ENCODE peak calls at places on chromosome 10, in seven cellular contexts. One of them, this sample, is unnamed.

GRCh38 chr10:132163278-132163765 is 23.4 kb upstream of the DPYSL4 start:
- DNase-seq in non-pigmented ciliary epithelial cell: no peak
- DNase-seq in RCC 7860: peak; percentile 30
- DNase-seq in Kasumi-1: no peak
- DNase-seq in activated CD8-positive, alpha-beta T cell treated with anti-CD3 and anti-CD28 coated beads for 36 hours: peak; percentile 83
- DNase-seq in body of pancreas: peak; percentile 64
- DNase-seq in NCI-H774: peak; percentile 80
- DNase-seq in this sample: no peak

GRCh38 chr10:131947631-131948347 is 33.9 kb downstream of the BNIP3 start:
- DNase-seq in body of pancreas: no peak
- DNase-seq in NCI-H774: no peak
- DNase-seq in activated CD8-positive, alpha-beta T cell treated with anti-CD3 and anti-CD28 coated beads for 36 hours: no peak
- DNase-seq in non-pigmented ciliary epithelial cell: peak; percentile 60
- DNase-seq in Kasumi-1: peak; percentile 41
- DNase-seq in RCC 7860: peak; percentile 63
- DNase-seq in this sample: peak; percentile 13

GRCh38 chr10:23530079-23530478 is 91.2 kb downstream of the OTUD1 start:
- DNase-seq in NCI-H774: no peak
- DNase-seq in Kasumi-1: peak; percentile 75
- DNase-seq in activated CD8-positive, alpha-beta T cell treated with anti-CD3 and anti-CD28 coated beads for 36 hours: no peak
- DNase-seq in body of pancreas: no peak
- DNase-seq in RCC 7860: peak; percentile 23
- DNase-seq in non-pigmented ciliary epithelial cell: no peak
- DNase-seq in this sample: no peak

GRCh38 chr10:15817407-15818046 is 42.8 kb downstream of the MINDY3 start:
- DNase-seq in non-pigmented ciliary epithelial cell: no peak
- DNase-seq in RCC 7860: no peak
- DNase-seq in NCI-H774: no peak
- DNase-seq in activated CD8-positive, alpha-beta T cell treated with anti-CD3 and anti-CD28 coated beads for 36 hours: no peak
- DNase-seq in Kasumi-1: no peak
- DNase-seq in body of pancreas: no peak
- DNase-seq in this sample: no peak

GRCh38 chr10:101783736-101784118 is 481 bp upstream of the NPM3 start:
- DNase-seq in body of pancreas: no peak
- DNase-seq in non-pigmented ciliary epithelial cell: no peak
- DNase-seq in Kasumi-1: no peak
- DNase-seq in NCI-H774: no peak
- DNase-seq in RCC 7860: no peak
- DNase-seq in activated CD8-positive, alpha-beta T cell treated with anti-CD3 and anti-CD28 coated beads for 36 hours: no peak
- DNase-seq in this sample: no peak

GRCh38 chr10:63156236-63156635 is 23.1 kb downstream of the NRBF2 start:
- DNase-seq in non-pigmented ciliary epithelial cell: no peak
- DNase-seq in NCI-H774: no peak
- DNase-seq in Kasumi-1: no peak
- DNase-seq in activated CD8-positive, alpha-beta T cell treated with anti-CD3 and anti-CD28 coated beads for 36 hours: no peak
- DNase-seq in body of pancreas: no peak
- DNase-seq in RCC 7860: no peak
- DNase-seq in this sample: peak; percentile 52

GRCh38 chr10:48748573-48748972 is 63.9 kb downstream of the WDFY4 start:
- DNase-seq in activated CD8-positive, alpha-beta T cell treated with anti-CD3 and anti-CD28 coated beads for 36 hours: no peak
- DNase-seq in body of pancreas: no peak
- DNase-seq in non-pigmented ciliary epithelial cell: no peak
- DNase-seq in RCC 7860: no peak
- DNase-seq in NCI-H774: no peak
- DNase-seq in Kasumi-1: no peak
- DNase-seq in this sample: no peak

GRCh38 chr10:112967200-112967599 is 17.2 kb downstream of the TCF7L2 start:
- DNase-seq in body of pancreas: no peak
- DNase-seq in RCC 7860: peak; percentile 70
- DNase-seq in Kasumi-1: no peak
- DNase-seq in activated CD8-positive, alpha-beta T cell treated with anti-CD3 and anti-CD28 coated beads for 36 hours: no peak
- DNase-seq in non-pigmented ciliary epithelial cell: no peak
- DNase-seq in NCI-H774: no peak
- DNase-seq in this sample: no peak

GRCh38 chr10:48470893-48471805 is 133.7 kb downstream of the ARHGAP22 start:
- DNase-seq in NCI-H774: no peak
- DNase-seq in activated CD8-positive, alpha-beta T cell treated with anti-CD3 and anti-CD28 coated beads for 36 hours: no peak
- DNase-seq in Kasumi-1: no peak
- DNase-seq in body of pancreas: no peak
- DNase-seq in non-pigmented ciliary epithelial cell: peak; percentile 6
- DNase-seq in RCC 7860: peak; percentile 13
- DNase-seq in this sample: peak; percentile 3

GRCh38 chr10:33347227-33347626 is 12.8 kb upstream of the NRP1 start:
- DNase-seq in activated CD8-positive, alpha-beta T cell treated with anti-CD3 and anti-CD28 coated beads for 36 hours: no peak
- DNase-seq in RCC 7860: no peak
- DNase-seq in non-pigmented ciliary epithelial cell: no peak
- DNase-seq in body of pancreas: no peak
- DNase-seq in Kasumi-1: no peak
- DNase-seq in NCI-H774: no peak
- DNase-seq in this sample: no peak

GRCh38 chr10:102629661-102630614 is 14.3 kb upstream of the TRIM8 start:
- DNase-seq in RCC 7860: peak; percentile 99
- DNase-seq in NCI-H774: no peak
- DNase-seq in non-pigmented ciliary epithelial cell: peak; percentile 74
- DNase-seq in body of pancreas: no peak
- DNase-seq in Kasumi-1: no peak
- DNase-seq in activated CD8-positive, alpha-beta T cell treated with anti-CD3 and anti-CD28 coated beads for 36 hours: no peak
- DNase-seq in this sample: peak; percentile 55

GRCh38 chr10:125781374-125781773 is 5.8 kb upstream of the MMP21 start:
- DNase-seq in non-pigmented ciliary epithelial cell: no peak
- DNase-seq in Kasumi-1: no peak
- DNase-seq in body of pancreas: no peak
- DNase-seq in NCI-H774: no peak
- DNase-seq in activated CD8-positive, alpha-beta T cell treated with anti-CD3 and anti-CD28 coated beads for 36 hours: no peak
- DNase-seq in RCC 7860: no peak
- DNase-seq in this sample: no peak

GRCh38 chr10:86969421-86970041 is 1.2 kb downstream of the ADIRF start:
- DNase-seq in NCI-H774: no peak
- DNase-seq in non-pigmented ciliary epithelial cell: no peak
- DNase-seq in RCC 7860: no peak
- DNase-seq in activated CD8-positive, alpha-beta T cell treated with anti-CD3 and anti-CD28 coated beads for 36 hours: no peak
- DNase-seq in body of pancreas: no peak
- DNase-seq in Kasumi-1: no peak
- DNase-seq in this sample: no peak

GRCh38 chr10:43386549-43386948 is 15.1 kb downstream of the FXYD4 start:
- DNase-seq in NCI-H774: no peak
- DNase-seq in Kasumi-1: no peak
- DNase-seq in activated CD8-positive, alpha-beta T cell treated with anti-CD3 and anti-CD28 coated beads for 36 hours: no peak
- DNase-seq in non-pigmented ciliary epithelial cell: no peak
- DNase-seq in RCC 7860: no peak
- DNase-seq in body of pancreas: no peak
- DNase-seq in this sample: no peak

GRCh38 chr10:18659784-18660561 is 742 bp downstream of the ARL5B start:
- DNase-seq in NCI-H774: peak; percentile 45
- DNase-seq in Kasumi-1: peak; percentile 73
- DNase-seq in RCC 7860: peak; percentile 30
- DNase-seq in non-pigmented ciliary epithelial cell: no peak
- DNase-seq in activated CD8-positive, alpha-beta T cell treated with anti-CD3 and anti-CD28 coated beads for 36 hours: peak; percentile 15
- DNase-seq in body of pancreas: peak; percentile 79
- DNase-seq in this sample: no peak

GRCh38 chr10:42930516-42931205 is 146.2 kb upstream of the RET start:
- DNase-seq in RCC 7860: no peak
- DNase-seq in NCI-H774: no peak
- DNase-seq in body of pancreas: no peak
- DNase-seq in Kasumi-1: no peak
- DNase-seq in non-pigmented ciliary epithelial cell: no peak
- DNase-seq in activated CD8-positive, alpha-beta T cell treated with anti-CD3 and anti-CD28 coated beads for 36 hours: no peak
- DNase-seq in this sample: no peak

GRCh38 chr10:118682518-118682917 is 72.3 kb downstream of the CACUL1 start:
- DNase-seq in non-pigmented ciliary epithelial cell: no peak
- DNase-seq in activated CD8-positive, alpha-beta T cell treated with anti-CD3 and anti-CD28 coated beads for 36 hours: no peak
- DNase-seq in RCC 7860: no peak
- DNase-seq in body of pancreas: no peak
- DNase-seq in NCI-H774: no peak
- DNase-seq in Kasumi-1: no peak
- DNase-seq in this sample: no peak

GRCh38 chr10:101558671-101559595 is 29.1 kb downstream of the POLL start:
- DNase-seq in body of pancreas: no peak
- DNase-seq in NCI-H774: no peak
- DNase-seq in RCC 7860: no peak
- DNase-seq in non-pigmented ciliary epithelial cell: no peak
- DNase-seq in activated CD8-positive, alpha-beta T cell treated with anti-CD3 and anti-CD28 coated beads for 36 hours: no peak
- DNase-seq in Kasumi-1: no peak
- DNase-seq in this sample: no peak

GRCh38 chr10:49268185-49268584 is 30.8 kb upstream of the C10orf71 start:
- DNase-seq in body of pancreas: no peak
- DNase-seq in NCI-H774: no peak
- DNase-seq in Kasumi-1: no peak
- DNase-seq in RCC 7860: no peak
- DNase-seq in non-pigmented ciliary epithelial cell: no peak
- DNase-seq in activated CD8-positive, alpha-beta T cell treated with anti-CD3 and anti-CD28 coated beads for 36 hours: no peak
- DNase-seq in this sample: no peak

GRCh38 chr10:103053659-103054581 is 135.8 kb downstream of the CNNM2 start:
- DNase-seq in body of pancreas: peak; percentile 57
- DNase-seq in NCI-H774: no peak
- DNase-seq in activated CD8-positive, alpha-beta T cell treated with anti-CD3 and anti-CD28 coated beads for 36 hours: peak; percentile 75
- DNase-seq in non-pigmented ciliary epithelial cell: peak; percentile 41
- DNase-seq in RCC 7860: no peak
- DNase-seq in Kasumi-1: peak; percentile 54
- DNase-seq in this sample: peak; percentile 40

GRCh38 chr10:90871761-90872647 is at the start of gene RPP30:
- DNase-seq in body of pancreas: peak; percentile 88
- DNase-seq in non-pigmented ciliary epithelial cell: no peak
- DNase-seq in RCC 7860: peak; percentile 53
- DNase-seq in Kasumi-1: peak; percentile 97
- DNase-seq in NCI-H774: peak; percentile 4
- DNase-seq in activated CD8-positive, alpha-beta T cell treated with anti-CD3 and anti-CD28 coated beads for 36 hours: peak; percentile 91
- DNase-seq in this sample: no peak

GRCh38 chr10:60208676-60209269 is 180.9 kb downstream of the ANK3 start:
- DNase-seq in RCC 7860: peak; percentile 31
- DNase-seq in non-pigmented ciliary epithelial cell: no peak
- DNase-seq in body of pancreas: no peak
- DNase-seq in NCI-H774: peak; percentile 35
- DNase-seq in activated CD8-positive, alpha-beta T cell treated with anti-CD3 and anti-CD28 coated beads for 36 hours: no peak
- DNase-seq in Kasumi-1: peak; percentile 85
- DNase-seq in this sample: no peak

GRCh38 chr10:119079572-119080520 is 771 bp downstream of the EIF3A start:
- DNase-seq in Kasumi-1: peak; percentile 75
- DNase-seq in RCC 7860: peak; percentile 37
- DNase-seq in NCI-H774: no peak
- DNase-seq in body of pancreas: peak; percentile 75
- DNase-seq in non-pigmented ciliary epithelial cell: peak; percentile 18
- DNase-seq in activated CD8-positive, alpha-beta T cell treated with anti-CD3 and anti-CD28 coated beads for 36 hours: peak; percentile 80
- DNase-seq in this sample: no peak

GRCh38 chr10:63103971-63104409 is 29.1 kb upstream of the NRBF2 start:
- DNase-seq in RCC 7860: no peak
- DNase-seq in activated CD8-positive, alpha-beta T cell treated with anti-CD3 and anti-CD28 coated beads for 36 hours: peak; percentile 67
- DNase-seq in Kasumi-1: no peak
- DNase-seq in non-pigmented ciliary epithelial cell: no peak
- DNase-seq in body of pancreas: no peak
- DNase-seq in NCI-H774: no peak
- DNase-seq in this sample: no peak

GRCh38 chr10:80459047-80459865 is 5.1 kb downstream of the TSPAN14 start:
- DNase-seq in Kasumi-1: peak; percentile 61
- DNase-seq in non-pigmented ciliary epithelial cell: no peak
- DNase-seq in RCC 7860: peak; percentile 38
- DNase-seq in NCI-H774: no peak
- DNase-seq in body of pancreas: peak; percentile 49
- DNase-seq in activated CD8-positive, alpha-beta T cell treated with anti-CD3 and anti-CD28 coated beads for 36 hours: peak; percentile 90
- DNase-seq in this sample: peak; percentile 61